ENCODE peak calls at places on chromosomes 1 and 21, in seven cellular contexts. U is astrocyte of the cerebellum; E is A673; Z is HFFc6; Y is activated T-cell treated with anti-CD3 and anti-CD28 coated beads, Interleukin-2, amount 50 U/mL, for 72 hours; X is AG04450; P is neuronal stem cell. J is an unnamed sample.

GRCh38 chr1:61680500-61680899 is 44.4 kb downstream of the TM2D1 start:
- DNase-seq in Y (no peak), P (no peak), E (no peak), X (no peak), Z (no peak), U (no peak), J (no peak)

GRCh38 chr1:113940365-113941244 is 11.5 kb downstream of the HIPK1 start:
- DNase-seq in U (no peak), X (no peak), Z (no peak), P (no peak), E (no peak), Y (peak), J (no peak)

GRCh38 chr21:16422702-16423101 is 692.9 kb downstream of the USP25 start:
- DNase-seq in Z (no peak), X (no peak), E (no peak), Y (no peak), P (no peak), U (no peak), J (no peak)

GRCh38 chr21:46634966-46635323 is 529 bp upstream of the PRMT2 start:
- DNase-seq in E (peak), Y (peak), U (peak), X (peak), P (peak), Z (peak), J (no peak)

GRCh38 chr1:156828414-156829085 is 11.9 kb upstream of the SH2D2A start:
- DNase-seq in Z (no peak), U (no peak), Y (no peak), X (no peak), P (no peak), E (no peak), J (no peak)

GRCh38 chr1:230303822-230304221 is 122.3 kb downstream of the PGBD5 start:
- DNase-seq in P (no peak), Z (peak), X (no peak), Y (peak), E (peak), U (no peak), J (no peak)

GRCh38 chr1:159171688-159172501 is 480 bp downstream of the CADM3 start:
- DNase-seq in P (peak), E (no peak), X (no peak), Z (no peak), U (no peak), Y (no peak), J (peak)

GRCh38 chr1:7584643-7585042 is 186.5 kb upstream of the VAMP3 start:
- DNase-seq in X (no peak), P (no peak), U (no peak), Y (no peak), E (no peak), Z (no peak), J (no peak)

GRCh38 chr1:219174672-219175564 is 1.2 kb downstream of the LYPLAL1 start:
- DNase-seq in E (peak), Y (peak), Z (peak), P (peak), U (peak), X (peak), J (no peak)

GRCh38 chr1:111202366-111202706 is 1.9 kb upstream of the DENND2D start:
- DNase-seq in E (no peak), U (no peak), P (no peak), Y (no peak), X (no peak), Z (no peak), J (no peak)

GRCh38 chr1:100868364-100868995 is 26.2 kb downstream of the EXTL2 start:
- DNase-seq in U (peak), E (peak), Y (no peak), P (peak), X (no peak), Z (peak), J (no peak)

GRCh38 chr1:38231941-38232340 is 185.3 kb upstream of the POU3F1 start:
- DNase-seq in U (no peak), Z (no peak), P (no peak), X (no peak), Y (no peak), E (no peak), J (no peak)

GRCh38 chr1:36352910-36353878 is 29.7 kb upstream of the EVA1B start:
- DNase-seq in U (peak), P (no peak), X (no peak), Y (no peak), Z (peak), E (no peak), J (no peak)

GRCh38 chr1:91325456-91325855 is 79.2 kb downstream of the HFM1 start:
- DNase-seq in U (no peak), E (no peak), Y (no peak), X (no peak), P (no peak), Z (no peak), J (no peak)